ENCODE peak calls at places on chromosomes 4 and X, in four cellular contexts. One of them, this sample, is unnamed.
A peak's percentile ranks its signal among the peaks of the same experiment; 100 is the strongest.

GRCh38 chr4:41216294-41217019 is 2.1 kb upstream of the APBB2 start:
- DNase-seq in IMR-90: peak; percentile 57
- DNase-seq in upper lobe of left lung: peak; percentile 80
- DNase-seq in endothelial cell of umbilical vein: peak; percentile 86
- DNase-seq in this sample: peak; percentile 81

GRCh38 chrX:19824603-19825002 is 62.8 kb downstream of the SH3KBP1 start:
- DNase-seq in IMR-90: peak; percentile 45
- DNase-seq in endothelial cell of umbilical vein: no peak
- DNase-seq in upper lobe of left lung: no peak
- DNase-seq in this sample: no peak

GRCh38 chrX:82412851-82413250 is 1095.2 kb upstream of the POU3F4 start:
- DNase-seq in upper lobe of left lung: no peak
- DNase-seq in IMR-90: no peak
- DNase-seq in endothelial cell of umbilical vein: no peak
- DNase-seq in this sample: no peak

GRCh38 chr4:159451006-159451405 is 348.1 kb downstream of the RAPGEF2 start:
- DNase-seq in IMR-90: peak; percentile 77
- DNase-seq in endothelial cell of umbilical vein: no peak
- DNase-seq in upper lobe of left lung: no peak
- DNase-seq in this sample: no peak

GRCh38 chr4:10115271-10115656 is 1.3 kb downstream of the WDR1 start:
- DNase-seq in endothelial cell of umbilical vein: peak; percentile 90
- DNase-seq in upper lobe of left lung: peak; percentile 24
- DNase-seq in IMR-90: peak; percentile 60
- DNase-seq in this sample: no peak

GRCh38 chr4:90209922-90210321 is 82.7 kb downstream of the CCSER1 start:
- DNase-seq in upper lobe of left lung: no peak
- DNase-seq in IMR-90: no peak
- DNase-seq in endothelial cell of umbilical vein: peak; percentile 95
- DNase-seq in this sample: no peak

GRCh38 chr4:54322817-54323417 is 93.8 kb downstream of the PDGFRA start:
- DNase-seq in IMR-90: peak; percentile 59
- DNase-seq in endothelial cell of umbilical vein: peak; percentile 60
- DNase-seq in upper lobe of left lung: peak; percentile 66
- DNase-seq in this sample: no peak

GRCh38 chr4:147060171-147060931 is 114.7 kb upstream of the TTC29 start:
- DNase-seq in IMR-90: peak; percentile 81
- DNase-seq in upper lobe of left lung: no peak
- DNase-seq in endothelial cell of umbilical vein: no peak
- DNase-seq in this sample: no peak

GRCh38 chr4:170202721-170203120 is 113.0 kb upstream of the AADAT start:
- DNase-seq in endothelial cell of umbilical vein: no peak
- DNase-seq in IMR-90: no peak
- DNase-seq in upper lobe of left lung: no peak
- DNase-seq in this sample: no peak

GRCh38 chr4:69787879-69788278 is 27.5 kb upstream of the SULT1B1 start:
- DNase-seq in IMR-90: peak; percentile 2
- DNase-seq in upper lobe of left lung: no peak
- DNase-seq in endothelial cell of umbilical vein: peak; percentile 48
- DNase-seq in this sample: no peak

GRCh38 chr4:108029321-108029720 is 39.6 kb downstream of the HADH start:
- DNase-seq in upper lobe of left lung: no peak
- DNase-seq in endothelial cell of umbilical vein: no peak
- DNase-seq in IMR-90: no peak
- DNase-seq in this sample: no peak

GRCh38 chrX:134374910-134375309 is 85.1 kb upstream of the HPRT1 start:
- DNase-seq in endothelial cell of umbilical vein: peak; percentile 6
- DNase-seq in IMR-90: no peak
- DNase-seq in upper lobe of left lung: no peak
- DNase-seq in this sample: no peak

GRCh38 chrX:152926279-152926678 is 28.4 kb downstream of the ZNF185 start:
- DNase-seq in IMR-90: peak; percentile 70
- DNase-seq in endothelial cell of umbilical vein: peak; percentile 72
- DNase-seq in upper lobe of left lung: no peak
- DNase-seq in this sample: no peak

GRCh38 chr4:7330811-7331681 is 103.7 kb downstream of the PSAPL1 start:
- DNase-seq in upper lobe of left lung: no peak
- DNase-seq in endothelial cell of umbilical vein: no peak
- DNase-seq in IMR-90: no peak
- DNase-seq in this sample: peak; percentile 71

GRCh38 chrX:356385-357034 is 30.2 kb downstream of the PPP2R3B start:
- DNase-seq in IMR-90: peak; percentile 64
- DNase-seq in endothelial cell of umbilical vein: no peak
- DNase-seq in upper lobe of left lung: no peak
- DNase-seq in this sample: peak; percentile 69

GRCh38 chrX:358651-359143 is 28.0 kb downstream of the PPP2R3B start:
- DNase-seq in upper lobe of left lung: no peak
- DNase-seq in endothelial cell of umbilical vein: no peak
- DNase-seq in IMR-90: no peak
- DNase-seq in this sample: peak; percentile 64

GRCh38 chrX:357035-357692 is 29.5 kb downstream of the PPP2R3B start:
- DNase-seq in IMR-90: no peak
- DNase-seq in endothelial cell of umbilical vein: no peak
- DNase-seq in upper lobe of left lung: no peak
- DNase-seq in this sample: peak; percentile 55

GRCh38 chrX:355329-356050 is 31.2 kb downstream of the PPP2R3B start:
- DNase-seq in upper lobe of left lung: no peak
- DNase-seq in IMR-90: no peak
- DNase-seq in endothelial cell of umbilical vein: no peak
- DNase-seq in this sample: peak; percentile 48

DNA sequence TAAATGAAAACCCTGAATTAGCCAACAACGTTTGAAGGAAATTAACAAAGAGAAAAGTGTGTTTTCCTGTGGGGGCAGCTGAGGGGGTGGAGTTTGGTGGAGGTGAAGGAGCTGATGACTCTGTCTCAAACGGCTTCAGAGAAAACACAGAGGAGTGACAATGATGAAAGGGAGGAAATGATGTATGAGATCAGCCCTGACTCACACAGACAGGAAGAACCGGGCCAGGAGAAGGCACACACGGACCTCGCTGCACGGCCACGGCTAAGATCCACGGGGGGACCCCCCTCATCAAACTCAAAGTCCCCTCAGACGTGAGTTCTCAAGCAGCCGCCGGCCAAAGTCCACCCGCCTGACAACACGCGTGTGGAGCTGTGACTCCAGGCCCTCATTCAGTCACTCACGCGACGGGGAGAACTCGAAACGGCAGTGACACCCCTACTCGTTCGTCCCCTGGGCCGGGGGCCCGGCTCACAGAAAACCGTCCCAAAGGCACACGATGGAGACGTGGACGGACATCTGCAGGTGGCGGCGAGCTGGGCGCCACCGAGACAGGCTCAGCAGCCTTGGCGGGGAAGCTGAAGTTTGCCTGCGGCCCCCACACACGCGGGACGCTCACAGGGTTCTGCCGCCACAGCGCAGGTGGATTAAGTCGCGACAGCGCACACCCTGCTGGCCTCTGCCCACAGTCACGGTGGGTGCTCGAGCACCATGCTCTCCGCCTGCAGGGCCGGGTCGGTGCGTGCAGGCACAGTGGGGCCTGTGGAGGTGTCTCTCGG is 28.8 kb downstream of the PPP2R3B start:
- DNase-seq in IMR-90: peak; percentile 60
- DNase-seq in endothelial cell of umbilical vein: peak; percentile 79
- DNase-seq in upper lobe of left lung: no peak
- DNase-seq in this sample: peak; percentile 78
- TF ChIP-seq POLR2A in IMR-90: no peak
- TF ChIP-seq POLR2A in endothelial cell of umbilical vein: no peak
- TF ChIP-seq POLR2A in upper lobe of left lung: no peak
- TF ChIP-seq POLR2A in this sample: no peak

GRCh38 chr4:404006-404405 is 66.4 kb downstream of the ZNF141 start:
- DNase-seq in upper lobe of left lung: no peak
- DNase-seq in endothelial cell of umbilical vein: no peak
- DNase-seq in IMR-90: no peak
- DNase-seq in this sample: no peak
- H3K9me3 ChIP-seq in upper lobe of left lung: peaks cover 70% of the 10 kb centered on the region
- H3K9me3 ChIP-seq in endothelial cell of umbilical vein: no peaks in the 10 kb centered on the region
- H3K9me3 ChIP-seq in IMR-90: peaks cover 32% of the 10 kb centered on the region
- H3K9me3 ChIP-seq in this sample: peaks cover 94% of the 10 kb centered on the region

GRCh38 chrX:53269536-53270107 is 11.8 kb downstream of the IQSEC2 start:
- DNase-seq in upper lobe of left lung: no peak
- DNase-seq in endothelial cell of umbilical vein: no peak
- DNase-seq in IMR-90: no peak
- DNase-seq in this sample: no peak

GRCh38 chrX:53268173-53268572 is 13.2 kb downstream of the IQSEC2 start:
- DNase-seq in IMR-90: no peak
- DNase-seq in upper lobe of left lung: no peak
- DNase-seq in endothelial cell of umbilical vein: no peak
- DNase-seq in this sample: no peak

GRCh38 chrX:53265771-53266170 is 15.6 kb downstream of the IQSEC2 start:
- DNase-seq in IMR-90: peak; percentile 69
- DNase-seq in endothelial cell of umbilical vein: no peak
- DNase-seq in upper lobe of left lung: no peak
- DNase-seq in this sample: no peak

GRCh38 chrX:53266175-53266574 is 15.2 kb downstream of the IQSEC2 start:
- DNase-seq in upper lobe of left lung: no peak
- DNase-seq in endothelial cell of umbilical vein: no peak
- DNase-seq in IMR-90: no peak
- DNase-seq in this sample: no peak

DNA sequence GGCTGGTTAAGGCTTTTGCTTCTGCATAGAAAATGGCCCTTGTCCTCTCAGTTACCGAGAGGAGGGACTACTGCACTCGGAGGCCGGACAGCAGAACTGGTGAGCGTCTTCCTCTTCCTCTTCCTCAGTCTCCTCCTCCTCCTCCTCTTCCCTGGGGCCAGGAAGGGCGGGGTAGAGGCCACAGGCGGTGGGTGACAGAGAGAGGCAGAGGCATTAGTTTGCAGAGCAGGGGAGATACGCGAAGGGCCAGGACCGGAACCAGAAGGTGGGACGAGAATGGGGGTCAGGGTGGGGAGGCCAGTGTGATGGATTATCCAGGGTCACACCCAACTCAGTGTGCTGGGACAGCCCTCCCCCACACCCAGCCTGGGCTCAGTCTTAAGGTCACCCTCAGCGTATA is 14.5 kb downstream of the IQSEC2 start:
- DNase-seq in IMR-90: no peak
- DNase-seq in upper lobe of left lung: no peak
- DNase-seq in endothelial cell of umbilical vein: no peak
- DNase-seq in this sample: no peak
- H3K27ac ChIP-seq in IMR-90: no peak overlapping the region
- H3K27ac ChIP-seq in upper lobe of left lung: peak overlapping the region; percentile 45
- H3K27ac ChIP-seq in endothelial cell of umbilical vein: no peak overlapping the region
- H3K27ac ChIP-seq in this sample: peak overlapping the region; percentile 40

DNA sequence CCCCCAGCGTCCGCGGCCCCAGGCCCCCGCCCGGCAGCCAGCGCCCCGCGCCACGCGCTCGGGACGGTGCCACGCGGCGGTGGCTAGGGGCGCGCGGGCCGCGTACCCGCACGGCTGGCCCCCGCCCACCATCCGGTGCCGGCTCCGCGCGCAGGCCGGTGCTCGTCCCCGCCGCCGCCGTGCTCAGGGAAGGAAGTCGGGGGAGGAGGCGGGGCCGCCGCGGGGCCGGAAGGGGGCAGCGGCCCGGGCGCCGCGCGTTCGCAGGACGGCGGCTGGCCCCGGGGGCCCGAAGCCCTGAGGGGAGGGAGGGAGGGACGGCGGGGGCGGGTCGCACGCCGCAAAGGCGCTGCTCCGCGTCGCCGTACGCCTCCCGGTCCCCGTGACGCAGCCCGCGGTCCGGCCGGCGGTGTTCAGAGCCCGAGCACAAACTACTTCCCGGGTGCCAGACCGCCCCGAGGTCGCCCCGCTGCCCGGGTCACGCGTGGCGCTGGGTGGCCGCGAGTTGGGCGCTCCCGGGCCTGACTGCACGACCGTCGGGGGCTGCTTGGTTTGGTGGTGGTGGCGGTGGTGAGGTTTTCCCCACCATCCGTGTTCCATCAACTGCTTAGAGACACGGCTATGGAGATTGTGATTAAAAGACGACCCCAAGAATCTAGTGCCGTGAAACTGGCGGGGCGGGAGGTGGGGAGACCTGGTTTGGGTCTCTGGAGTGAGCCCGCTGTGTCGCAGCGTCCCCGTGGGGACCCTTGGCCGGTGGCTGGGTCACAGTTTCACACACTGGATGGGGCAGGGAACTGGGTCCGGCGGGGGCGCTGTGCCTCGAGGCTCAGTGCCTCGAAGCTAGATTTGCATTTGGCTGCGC is at the start of gene DCTD:
- DNase-seq in upper lobe of left lung: peak; percentile 85
- DNase-seq in IMR-90: peak; percentile 65
- DNase-seq in endothelial cell of umbilical vein: peak; percentile 60
- DNase-seq in this sample: peak; percentile 97
- TF ChIP-seq POLR2A in upper lobe of left lung: no peak
- TF ChIP-seq POLR2A in IMR-90: peak; percentile 39
- TF ChIP-seq POLR2A in endothelial cell of umbilical vein: peak; percentile 21
- TF ChIP-seq POLR2A in this sample: peak; percentile 65

GRCh38 chr4:29309050-29309449 is 1411.1 kb upstream of the PCDH7 start:
- DNase-seq in endothelial cell of umbilical vein: peak; percentile 70
- DNase-seq in IMR-90: peak; percentile 81
- DNase-seq in upper lobe of left lung: no peak
- DNase-seq in this sample: no peak
- H3K9me3 ChIP-seq in endothelial cell of umbilical vein: no peaks in the 10 kb centered on the region
- H3K9me3 ChIP-seq in IMR-90: no peaks in the 10 kb centered on the region
- H3K9me3 ChIP-seq in upper lobe of left lung: no peaks in the 10 kb centered on the region
- H3K9me3 ChIP-seq in this sample: no peaks in the 10 kb centered on the region

DNA sequence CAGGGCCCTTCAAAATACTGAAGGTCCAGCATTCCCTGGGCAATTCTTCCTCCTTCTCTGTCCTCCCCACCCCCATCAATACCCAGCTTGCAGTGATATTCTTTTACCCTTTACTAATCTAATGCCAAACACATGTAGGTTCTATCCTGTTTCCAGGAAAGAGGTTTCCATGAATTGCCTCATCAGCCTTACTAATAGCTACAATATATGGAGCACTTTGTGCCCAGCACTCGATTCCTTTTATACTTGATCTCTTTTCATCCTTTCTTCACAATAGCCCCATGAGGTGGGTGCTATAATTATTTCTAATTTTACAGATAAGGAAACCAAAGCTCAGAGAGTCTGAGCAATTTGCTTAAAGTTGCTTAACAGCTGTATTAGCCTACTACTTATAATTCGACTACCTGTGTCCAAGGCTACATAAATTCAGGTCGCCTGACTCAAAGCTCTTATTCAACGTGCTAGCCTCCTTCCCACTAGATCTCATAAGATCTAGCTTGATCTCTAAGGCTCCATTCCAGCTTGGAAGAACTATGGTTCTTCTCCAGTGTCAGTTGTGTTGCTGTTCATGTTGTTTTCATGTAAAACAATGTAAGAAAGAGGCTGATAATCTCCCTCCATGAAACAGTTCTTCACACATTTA is 229.6 kb upstream of the PGRMC2 start:
- DNase-seq in IMR-90: peak; percentile 61
- DNase-seq in upper lobe of left lung: no peak
- DNase-seq in endothelial cell of umbilical vein: peak; percentile 63
- DNase-seq in this sample: no peak
- H3K27ac ChIP-seq in IMR-90: peak overlapping the region; percentile 94
- H3K27ac ChIP-seq in upper lobe of left lung: no peak overlapping the region
- H3K27ac ChIP-seq in endothelial cell of umbilical vein: peak overlapping the region; percentile 92
- H3K27ac ChIP-seq in this sample: no peak overlapping the region

GRCh38 chrX:71365876-71366673 is at the start of gene TAF1:
- DNase-seq in endothelial cell of umbilical vein: peak; percentile 98
- DNase-seq in upper lobe of left lung: peak; percentile 95
- DNase-seq in IMR-90: peak; percentile 97
- DNase-seq in this sample: peak; percentile 96
- TF ChIP-seq POLR2A in endothelial cell of umbilical vein: peak; percentile 70
- TF ChIP-seq POLR2A in upper lobe of left lung: peak; percentile 55
- TF ChIP-seq POLR2A in IMR-90: peak; percentile 68
- TF ChIP-seq POLR2A in this sample: no peak

This sample was measured in spleen.